ENCODE peak calls at places on chromosomes 2 and 18, in six cellular contexts. P, I, Q, Y, U and G are unnamed samples.

GRCh38 chr2:204265701-204266310 is 279.5 kb upstream of the PARD3B start:
- DNase-seq in P (no peak), I (no peak), Q (no peak), Y (no peak), U (no peak), G (no peak)

GRCh38 chr2:187993516-187993915 is 298.2 kb upstream of the GULP1 start:
- DNase-seq in P (no peak), I (peak; percentile 54), Q (no peak), Y (peak; percentile 48), U (no peak), G (no peak)

GRCh38 chr2:144712277-144712944 is 192.5 kb upstream of the ZEB2 start:
- DNase-seq in P (no peak), I (peak; percentile 43), Q (no peak), Y (no peak), U (no peak), G (no peak)

GRCh38 chr18:54939375-54939917 is 19.8 kb downstream of the CCDC68 start:
- DNase-seq in P (no peak), I (no peak), Q (no peak), Y (peak; percentile 79), U (peak; percentile 6), G (no peak)

GRCh38 chr2:57097855-57098254 is 914.1 kb downstream of the CCDC85A start:
- DNase-seq in P (no peak), I (no peak), Q (no peak), Y (no peak), U (no peak), G (no peak)

GRCh38 chr2:191043438-191043837 is 29.5 kb upstream of the STAT1 start:
- DNase-seq in P (no peak), I (peak; percentile 76), Q (no peak), Y (peak; percentile 58), U (no peak), G (no peak)

GRCh38 chr2:133879703-133880102 is 311.4 kb upstream of the NCKAP5 start:
- DNase-seq in P (no peak), I (peak; percentile 74), Q (no peak), Y (no peak), U (no peak), G (no peak)

GRCh38 chr2:46776687-46777327 is 138.8 kb downstream of the MCFD2 start:
- DNase-seq in P (no peak), I (peak; percentile 79), Q (no peak), Y (peak; percentile 70), U (peak; percentile 33), G (peak; percentile 45)

GRCh38 chr2:8107979-8108378 is 573.9 kb upstream of the ID2 start:
- DNase-seq in P (no peak), I (no peak), Q (no peak), Y (no peak), U (no peak), G (no peak)

GRCh38 chr2:169038338-169038757 is 7.2 kb upstream of the ABCB11 start:
- DNase-seq in P (no peak), I (no peak), Q (no peak), Y (peak; percentile 29), U (no peak), G (no peak)

GRCh38 chr2:19362652-19363473 is 4.4 kb upstream of the OSR1 start:
- DNase-seq in P (peak; percentile 80), I (peak; percentile 86), Q (peak; percentile 73), Y (peak; percentile 79), U (peak; percentile 60), G (peak; percentile 70)

GRCh38 chr2:139155991-139156390 is 375.8 kb upstream of the NXPH2 start:
- DNase-seq in P (no peak), I (no peak), Q (peak; percentile 14), Y (no peak), U (no peak), G (no peak)

GRCh38 chr2:47187124-47187523 is 32.0 kb upstream of the STPG4 start:
- DNase-seq in P (no peak), I (no peak), Q (no peak), Y (no peak), U (no peak), G (no peak)

GRCh38 chr2:173647681-173648350 is 293.1 kb downstream of the CDCA7 start:
- DNase-seq in P (no peak), I (peak; percentile 49), Q (no peak), Y (peak; percentile 47), U (no peak), G (no peak)

GRCh38 chr2:204691911-204692510 is 146.7 kb downstream of the PARD3B start:
- DNase-seq in P (no peak), I (peak; percentile 91), Q (peak; percentile 44), Y (peak; percentile 87), U (peak; percentile 78), G (peak; percentile 40)

GRCh38 chr18:40695526-40695925 is 1259.5 kb upstream of the PIK3C3 start:
- DNase-seq in P (no peak), I (no peak), Q (no peak), Y (no peak), U (no peak), G (no peak)

GRCh38 chr18:23331091-23331920 is 121.8 kb upstream of the RIOK3 start:
- DNase-seq in P (no peak), I (no peak), Q (no peak), Y (no peak), U (peak; percentile 80), G (peak; percentile 72)

GRCh38 chr2:196586511-196586991 is 53.0 kb upstream of the CCDC150 start:
- DNase-seq in P (no peak), I (peak; percentile 86), Q (no peak), Y (peak; percentile 82), U (no peak), G (no peak)

GRCh38 chr2:103292570-103293265 is 530.9 kb downstream of the TMEM182 start:
- DNase-seq in P (peak; percentile 55), I (no peak), Q (no peak), Y (no peak), U (no peak), G (peak; percentile 47)

GRCh38 chr2:62313433-62314227 is 117.7 kb downstream of the B3GNT2 start:
- DNase-seq in P (no peak), I (no peak), Q (no peak), Y (no peak), U (no peak), G (no peak)

GRCh38 chr2:196592912-196593881 is 46.3 kb upstream of the CCDC150 start:
- DNase-seq in P (peak; percentile 77), I (peak; percentile 57), Q (peak; percentile 62), Y (peak; percentile 71), U (peak; percentile 36), G (peak; percentile 66)

GRCh38 chr2:52881606-52882005 is 886.0 kb upstream of the CHAC2 start:
- DNase-seq in P (no peak), I (peak; percentile 91), Q (no peak), Y (peak; percentile 67), U (no peak), G (no peak)

GRCh38 chr2:108565778-108566375 is 31.6 kb downstream of the LIMS1 start:
- DNase-seq in P (no peak), I (no peak), Q (no peak), Y (no peak), U (no peak), G (no peak)

GRCh38 chr2:171723724-171724683 is 36.7 kb downstream of the DYNC1I2 start:
- DNase-seq in P (no peak), I (peak; percentile 79), Q (peak; percentile 26), Y (no peak), U (no peak), G (peak; percentile 42)

GRCh38 chr2:109128048-109128465 is 948 bp upstream of the SH3RF3 start:
- DNase-seq in P (peak; percentile 90), I (peak; percentile 91), Q (peak; percentile 81), Y (peak; percentile 93), U (peak; percentile 52), G (peak; percentile 91)

GRCh38 chr2:105763076-105763475 is 18.4 kb downstream of the NCK2 start:
- DNase-seq in P (no peak), I (no peak), Q (no peak), Y (no peak), U (no peak), G (no peak)

GRCh38 chr18:24835751-24836150 is 375.3 kb downstream of the HRH4 start:
- DNase-seq in P (no peak), I (no peak), Q (no peak), Y (no peak), U (no peak), G (no peak)

GRCh38 chr2:47190188-47190818 is 35.2 kb upstream of the STPG4 start:
- DNase-seq in P (no peak), I (peak; percentile 84), Q (no peak), Y (peak; percentile 63), U (peak; percentile 27), G (no peak)

GRCh38 chr18:75683426-75683825 is 255.9 kb upstream of the SMIM21 start:
- DNase-seq in P (no peak), I (no peak), Q (no peak), Y (no peak), U (no peak), G (no peak)
- H3K14ac ChIP-seq in P (no peak overlapping the region), I (no peak overlapping the region), Q (no peak overlapping the region), Y (no peak overlapping the region), U (no peak overlapping the region), G (no peak overlapping the region)

DNA sequence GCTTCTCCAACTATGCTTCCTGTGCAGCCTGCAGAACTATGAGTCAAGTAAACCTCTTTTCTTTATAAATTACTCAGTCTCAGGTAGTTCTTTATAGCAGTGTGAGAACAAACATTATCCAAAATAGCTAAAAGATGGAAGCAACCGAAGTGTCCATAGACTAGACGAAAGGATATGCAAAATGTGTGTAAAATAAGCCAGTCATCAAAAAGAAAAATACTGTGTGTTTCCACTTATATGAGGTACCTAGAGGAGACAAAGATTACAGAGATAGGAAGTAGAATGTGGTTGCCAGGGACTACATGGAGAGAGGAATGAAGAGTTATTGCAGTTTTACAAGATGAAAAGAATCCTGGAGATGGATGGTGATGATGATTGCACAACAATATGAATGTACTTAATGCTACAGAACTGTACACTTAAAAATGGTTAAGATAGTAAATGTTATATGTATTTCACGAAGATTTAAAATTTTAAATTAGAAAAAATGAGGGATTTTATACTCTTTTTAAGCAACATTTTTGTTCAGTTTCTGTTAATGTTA is 99.3 kb upstream of the FN1 start:
- DNase-seq in P (no peak), I (no peak), Q (no peak), Y (peak; percentile 43), U (peak; percentile 30), G (no peak)
- H3K14ac ChIP-seq in P (no peak overlapping the region), I (peak overlapping the region; percentile 66), Q (no peak overlapping the region), Y (no peak overlapping the region), U (no peak overlapping the region), G (no peak overlapping the region)

DNA sequence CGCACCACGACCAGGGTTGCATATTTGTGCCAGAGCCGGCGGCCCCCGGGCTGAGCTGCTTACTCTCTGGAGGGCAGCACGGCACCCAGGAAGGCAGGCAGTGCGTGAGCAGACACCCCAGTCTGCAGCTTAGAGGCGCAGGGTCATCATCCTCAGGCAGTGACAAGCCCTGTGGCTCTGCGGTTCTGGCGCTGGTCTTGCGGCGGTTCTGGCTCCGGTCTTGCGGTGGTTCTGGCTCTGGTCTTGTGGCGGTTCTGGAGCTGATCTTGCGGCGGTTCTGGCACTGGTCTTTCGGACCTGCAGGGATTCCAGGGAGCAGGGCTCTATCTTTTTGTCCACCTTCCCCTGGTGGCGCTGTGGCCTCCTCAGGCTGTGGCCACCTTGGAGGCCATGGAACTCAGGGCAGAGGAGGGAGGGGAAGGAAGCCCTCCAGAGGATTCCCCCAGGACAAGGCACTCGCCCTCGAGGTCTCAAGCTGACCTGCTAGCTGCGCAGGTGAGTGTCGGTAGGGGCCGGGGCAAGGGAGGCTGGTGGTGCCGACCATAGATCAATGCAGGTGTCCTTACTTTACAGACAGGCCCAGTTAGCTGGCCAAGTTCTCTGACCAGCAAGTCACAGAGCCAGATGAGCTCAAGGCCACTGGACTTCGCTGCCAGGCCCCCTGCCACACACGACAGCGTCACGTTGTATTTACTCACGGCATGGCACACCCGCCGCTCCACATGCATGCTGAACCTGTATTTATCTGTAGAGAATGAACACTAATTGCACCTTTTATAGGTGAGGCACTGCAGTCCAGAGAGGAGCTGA is 14.9 kb downstream of the ESPNL start:
- DNase-seq in P (no peak), I (no peak), Q (no peak), Y (no peak), U (no peak), G (no peak)
- H3K14ac ChIP-seq in P (no peak overlapping the region), I (no peak overlapping the region), Q (peak overlapping the region; percentile 82), Y (no peak overlapping the region), U (no peak overlapping the region), G (no peak overlapping the region)

GRCh38 chr2:120318626-120319025 is 27.3 kb upstream of the INHBB start:
- DNase-seq in P (no peak), I (no peak), Q (no peak), Y (no peak), U (no peak), G (no peak)
- H3K14ac ChIP-seq in P (no peak overlapping the region), I (no peak overlapping the region), Q (no peak overlapping the region), Y (no peak overlapping the region), U (no peak overlapping the region), G (no peak overlapping the region)